ENCODE peak calls at places on chromosomes 2 and 18, in seven cellular contexts. Z is A549, F is HCT116, O is fibroblast of lung, J is SK-N-SH, B is DND-41, S is H9. Y is an unnamed sample.

GRCh38 chr2:166373951-166374350 is 1.8 kb downstream of the SCN9A start:
- DNase-seq in Z (peak; percentile 47), F (no peak), O (peak; percentile 85), J (peak; percentile 50), B (no peak), S (no peak), Y (peak; percentile 42)

GRCh38 chr2:208373460-208374089 is 33.0 kb upstream of the PTH2R start:
- DNase-seq in Z (peak; percentile 44), F (peak; percentile 37), O (peak; percentile 42), J (peak; percentile 77), B (peak; percentile 44), S (peak; percentile 49), Y (no peak)

GRCh38 chr2:1210352-1210751 is 202.9 kb upstream of the TPO start:
- DNase-seq in Z (no peak), F (no peak), O (no peak), J (no peak), B (no peak), S (no peak), Y (no peak)

GRCh38 chr2:2570360-2570759 is 239.3 kb upstream of the MYT1L start:
- DNase-seq in Z (no peak), F (no peak), O (no peak), J (no peak), B (no peak), S (no peak), Y (no peak)

GRCh38 chr2:239318790-239319189 is 82.0 kb downstream of the HDAC4 start:
- DNase-seq in Z (no peak), F (no peak), O (no peak), J (no peak), B (no peak), S (peak; percentile 15), Y (no peak)

GRCh38 chr18:34322365-34323289 is 97.9 kb upstream of the NOL4 start:
- DNase-seq in Z (no peak), F (peak; percentile 1), O (peak; percentile 66), J (peak; percentile 36), B (no peak), S (peak; percentile 50), Y (no peak)

GRCh38 chr2:20562540-20563225 is 88.2 kb downstream of the HS1BP3 start:
- DNase-seq in Z (no peak), F (no peak), O (no peak), J (no peak), B (no peak), S (peak; percentile 64), Y (no peak)

GRCh38 chr18:44719519-44720060 is 38.9 kb downstream of the SETBP1 start:
- DNase-seq in Z (no peak), F (no peak), O (no peak), J (no peak), B (no peak), S (no peak), Y (no peak)

GRCh38 chr18:10476430-10476829 is 22.0 kb downstream of the APCDD1 start:
- DNase-seq in Z (no peak), F (no peak), O (peak; percentile 83), J (peak; percentile 81), B (no peak), S (no peak), Y (no peak)

GRCh38 chr2:144102386-144102785 is 417.5 kb downstream of the ZEB2 start:
- DNase-seq in Z (no peak), F (no peak), O (no peak), J (no peak), B (no peak), S (no peak), Y (peak; percentile 83)

GRCh38 chr18:61628085-61628484 is 264.7 kb downstream of the RNF152 start:
- DNase-seq in Z (no peak), F (no peak), O (peak; percentile 36), J (no peak), B (no peak), S (no peak), Y (no peak)

GRCh38 chr2:68943581-68944568 is 8.8 kb downstream of the GKN2 start:
- DNase-seq in Z (peak; percentile 66), F (peak; percentile 34), O (peak; percentile 40), J (peak; percentile 68), B (peak; percentile 80), S (peak; percentile 78), Y (no peak)

GRCh38 chr2:167963899-167964649 is 283.3 kb downstream of the STK39 start:
- DNase-seq in Z (no peak), F (no peak), O (no peak), J (no peak), B (no peak), S (no peak), Y (no peak)

GRCh38 chr2:36270758-36271157 is 84.8 kb upstream of the CRIM1 start:
- DNase-seq in Z (no peak), F (no peak), O (no peak), J (no peak), B (no peak), S (peak; percentile 78), Y (no peak)

GRCh38 chr2:241673797-241674725 is 12.6 kb downstream of the DTYMK start:
- DNase-seq in Z (peak; percentile 50), F (no peak), O (peak; percentile 33), J (peak; percentile 64), B (no peak), S (peak; percentile 62), Y (no peak)

GRCh38 chr2:7552825-7553550 is 635.8 kb downstream of the RNF144A start:
- DNase-seq in Z (no peak), F (no peak), O (no peak), J (no peak), B (no peak), S (no peak), Y (no peak)
- H3K4me2 ChIP-seq in Z (no peak overlapping the region), F (no peak overlapping the region), O (no peak overlapping the region), J (no peak overlapping the region), B (no peak overlapping the region), S (no peak overlapping the region), Y (no peak overlapping the region)

GRCh38 chr2:23708771-23709170 is 218.2 kb downstream of the ATAD2B start:
- DNase-seq in Z (no peak), F (no peak), O (no peak), J (no peak), B (no peak), S (no peak), Y (no peak)

GRCh38 chr2:23706613-23707078 is 220.3 kb downstream of the ATAD2B start:
- DNase-seq in Z (no peak), F (no peak), O (no peak), J (no peak), B (no peak), S (no peak), Y (no peak)

GRCh38 chr2:23703583-23704385 is 223.1 kb downstream of the ATAD2B start:
- DNase-seq in Z (no peak), F (no peak), O (peak; percentile 9), J (no peak), B (peak; percentile 4), S (peak; percentile 35), Y (no peak)

GRCh38 chr2:23707096-23707495 is 219.8 kb downstream of the ATAD2B start:
- DNase-seq in Z (no peak), F (no peak), O (no peak), J (no peak), B (no peak), S (no peak), Y (no peak)

DNA sequence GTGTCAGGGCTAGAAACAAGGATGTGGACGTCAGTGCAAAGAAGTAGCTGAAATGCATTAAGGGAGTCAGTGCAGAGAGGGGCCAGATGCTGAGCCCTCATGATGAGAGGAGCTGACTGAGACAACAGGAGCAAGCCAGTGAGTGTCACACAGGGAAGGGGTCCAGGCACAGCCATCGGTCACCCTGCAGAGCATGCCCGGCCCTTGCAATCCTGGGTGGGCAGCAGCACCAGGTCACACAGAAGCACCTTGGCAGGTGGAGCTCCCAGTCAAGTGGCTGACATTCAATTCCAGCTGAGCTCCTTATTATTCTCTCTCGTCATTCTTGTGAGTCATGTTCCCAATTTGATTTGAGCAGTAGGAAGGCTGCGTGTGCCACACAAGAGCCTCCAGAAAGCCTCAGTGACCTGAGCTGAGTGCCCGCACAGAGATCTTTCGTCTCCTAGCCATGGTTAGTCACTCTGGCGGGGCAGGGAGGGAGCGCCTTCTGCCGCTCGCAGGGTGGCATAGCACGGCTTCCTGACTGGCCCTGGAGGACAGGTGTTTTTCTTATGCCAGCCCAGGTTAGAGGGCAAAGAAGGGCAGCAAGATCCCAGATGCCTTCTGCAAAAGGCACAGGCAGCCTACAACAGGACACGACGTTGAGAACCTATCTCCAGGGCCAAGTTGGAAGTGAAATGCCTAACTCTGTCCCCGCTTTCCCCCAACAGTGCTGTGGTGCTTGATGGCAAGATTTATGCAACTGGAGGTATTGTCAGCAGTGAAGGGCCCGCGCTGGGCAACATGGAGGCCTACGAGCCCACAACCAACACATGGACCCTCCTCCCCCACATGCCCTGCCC is 220.9 kb downstream of the ATAD2B start:
- DNase-seq in Z (no peak), F (no peak), O (no peak), J (no peak), B (no peak), S (peak; percentile 36), Y (no peak)
- TF ChIP-seq CTCF in Z (no peak), F (no peak), O (no peak), J (no peak), B (no peak), S (peak; percentile 45), Y (no peak)

GRCh38 chr2:109692013-109692738 is 78.0 kb downstream of the SOWAHC start:
- DNase-seq in Z (no peak), F (no peak), O (no peak), J (no peak), B (no peak), S (no peak), Y (no peak)
- H3K4me2 ChIP-seq in Z (no peak overlapping the region), F (no peak overlapping the region), O (no peak overlapping the region), J (no peak overlapping the region), B (no peak overlapping the region), S (no peak overlapping the region), Y (no peak overlapping the region)

DNA sequence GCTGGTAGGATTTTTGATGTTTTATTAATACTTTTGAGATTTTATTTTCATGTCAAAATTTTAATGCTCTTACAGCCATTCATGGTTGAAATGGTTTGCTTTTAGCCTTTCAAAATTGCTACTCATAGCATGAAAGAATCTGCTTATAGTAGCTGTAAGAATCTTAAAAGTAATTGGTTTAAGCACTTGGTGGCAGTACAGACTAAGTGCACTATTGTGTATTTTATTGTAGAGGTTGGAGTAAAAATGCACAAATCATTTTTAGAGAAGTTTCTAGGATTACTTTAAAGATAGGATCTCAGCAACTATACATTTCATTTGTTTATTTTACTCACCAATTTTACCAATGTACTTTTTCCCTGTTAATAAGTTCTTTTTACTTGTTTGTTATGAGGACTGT is 205.8 kb downstream of the SPAG16 start:
- DNase-seq in Z (no peak), F (no peak), O (no peak), J (no peak), B (no peak), S (no peak), Y (no peak)
- TF ChIP-seq CTCF in Z (no peak), F (peak; percentile 10), O (no peak), J (peak; percentile 20), B (peak; percentile 43), S (peak; percentile 29), Y (no peak)

GRCh38 chr2:191315365-191315752 is 70.2 kb downstream of the MYO1B start:
- DNase-seq in Z (no peak), F (no peak), O (no peak), J (no peak), B (no peak), S (no peak), Y (no peak)
- H3K4me2 ChIP-seq in Z (no peak overlapping the region), F (no peak overlapping the region), O (no peak overlapping the region), J (no peak overlapping the region), B (no peak overlapping the region), S (no peak overlapping the region), Y (no peak overlapping the region)